ENCODE peak calls at places on chromosomes 12 and 14, in nine cellular contexts. K, F, Z, Q, X, M, S, A and R are unnamed samples.

GRCh38 chr14:94992046-94992445 is 165.3 kb downstream of the DICER1 start:
- DNase-seq in K (no peak), F (no peak), Z (no peak), Q (no peak), X (no peak), M (no peak), S (no peak), A (no peak), R (no peak)

GRCh38 chr12:27014859-27015729 is 910 bp upstream of the TM7SF3 start:
- DNase-seq in K (no peak), F (peak), Z (no peak), Q (no peak), X (no peak), M (no peak), S (no peak), A (no peak), R (no peak)

GRCh38 chr14:93971635-93972027 is 4.7 kb downstream of the ASB2 start:
- DNase-seq in K (no peak), F (no peak), Z (no peak), Q (no peak), X (no peak), M (no peak), S (no peak), A (no peak), R (no peak)

GRCh38 chr12:70444903-70445302 is 78.8 kb downstream of the KCNMB4 start:
- DNase-seq in K (no peak), F (no peak), Z (no peak), Q (no peak), X (no peak), M (peak), S (no peak), A (no peak), R (no peak)

GRCh38 chr14:68986926-68987652 is 8.0 kb upstream of the ACTN1 start:
- DNase-seq in K (no peak), F (no peak), Z (no peak), Q (no peak), X (no peak), M (no peak), S (no peak), A (no peak), R (no peak)

GRCh38 chr14:52131640-52132320 is 62.9 kb upstream of the NID2 start:
- DNase-seq in K (peak), F (peak), Z (peak), Q (peak), X (peak), M (peak), S (peak), A (peak), R (peak)

GRCh38 chr12:78698747-78699146 is 165.8 kb upstream of the SYT1 start:
- DNase-seq in K (peak), F (no peak), Z (peak), Q (no peak), X (no peak), M (peak), S (no peak), A (no peak), R (no peak)

GRCh38 chr12:52815676-52816075 is 1.8 kb upstream of the KRT4 start:
- DNase-seq in K (no peak), F (no peak), Z (no peak), Q (no peak), X (no peak), M (no peak), S (no peak), A (no peak), R (no peak)

GRCh38 chr14:65190312-65190711 is 88.0 kb upstream of the MAX start:
- DNase-seq in K (no peak), F (no peak), Z (no peak), Q (no peak), X (no peak), M (no peak), S (no peak), A (no peak), R (no peak)

GRCh38 chr12:4580165-4580773 is 18.3 kb downstream of the DYRK4 start:
- DNase-seq in K (no peak), F (no peak), Z (no peak), Q (no peak), X (no peak), M (no peak), S (no peak), A (no peak), R (no peak)

GRCh38 chr12:130070017-130070653 is 92.1 kb upstream of the FZD10 start:
- DNase-seq in K (no peak), F (peak), Z (no peak), Q (no peak), X (peak), M (no peak), S (no peak), A (peak), R (no peak)

GRCh38 chr14:63039800-63040380 is 5.4 kb downstream of the KCNH5 start:
- DNase-seq in K (peak), F (no peak), Z (peak), Q (no peak), X (no peak), M (peak), S (no peak), A (no peak), R (no peak)

GRCh38 chr12:67991158-67991557 is 1.9 kb downstream of the IFNG-AS1 start:
- DNase-seq in K (no peak), F (peak), Z (no peak), Q (no peak), X (no peak), M (no peak), S (no peak), A (no peak), R (no peak)

GRCh38 chr14:57247283-57247682 is 21.4 kb downstream of the EXOC5 start:
- DNase-seq in K (peak), F (no peak), Z (no peak), Q (no peak), X (no peak), M (no peak), S (no peak), A (no peak), R (no peak)

GRCh38 chr12:58414398-58414871 is 473.1 kb downstream of the ATP23 start:
- DNase-seq in K (peak), F (no peak), Z (peak), Q (no peak), X (no peak), M (peak), S (no peak), A (no peak), R (no peak)

GRCh38 chr12:77204055-77204454 is 138.7 kb upstream of the E2F7 start:
- DNase-seq in K (no peak), F (peak), Z (no peak), Q (no peak), X (no peak), M (peak), S (no peak), A (no peak), R (no peak)
- TF ChIP-seq CTCF in K (no peak), F (no peak), Z (peak), Q (no peak), X (no peak), M (peak), S (no peak), A (no peak), R (no peak)

GRCh38 chr12:20188930-20189653 is 179.2 kb upstream of the PDE3A start:
- DNase-seq in K (no peak), F (no peak), Z (no peak), Q (no peak), X (no peak), M (peak), S (no peak), A (no peak), R (no peak)

GRCh38 chr12:20189767-20190166 is 178.6 kb upstream of the PDE3A start:
- DNase-seq in K (no peak), F (no peak), Z (no peak), Q (no peak), X (no peak), M (no peak), S (no peak), A (no peak), R (no peak)

GRCh38 chr12:20199780-20200179 is 168.6 kb upstream of the PDE3A start:
- DNase-seq in K (no peak), F (no peak), Z (no peak), Q (no peak), X (no peak), M (no peak), S (no peak), A (no peak), R (no peak)

GRCh38 chr12:20196767-20197166 is 171.6 kb upstream of the PDE3A start:
- DNase-seq in K (no peak), F (no peak), Z (no peak), Q (no peak), X (no peak), M (no peak), S (no peak), A (no peak), R (no peak)

DNA sequence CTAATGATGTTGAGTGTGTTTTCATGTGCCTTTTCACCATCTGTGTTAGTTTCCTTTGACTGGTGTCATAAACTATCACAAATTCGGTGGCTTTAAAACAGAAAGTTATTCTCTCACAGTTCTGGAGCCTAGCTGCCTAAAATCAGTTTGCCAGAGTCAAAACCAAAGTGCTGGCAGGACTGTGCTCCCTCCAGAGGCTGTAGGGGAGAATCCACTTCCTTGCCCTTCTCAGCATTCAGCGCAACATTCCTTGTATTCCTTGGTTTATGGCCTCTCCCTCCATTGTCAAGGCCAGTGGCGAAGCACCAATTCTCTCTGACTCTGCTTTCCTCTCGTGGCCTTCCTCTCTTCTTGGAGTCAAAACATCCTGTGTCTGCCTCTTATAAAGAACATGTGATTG is 174.2 kb upstream of the PDE3A start:
- DNase-seq in K (no peak), F (no peak), Z (peak), Q (no peak), X (no peak), M (peak), S (no peak), A (no peak), R (no peak)
- TF ChIP-seq CTCF in K (no peak), F (no peak), Z (no peak), Q (peak), X (no peak), M (peak), S (no peak), A (peak), R (peak)

GRCh38 chr12:1666215-1666614 is 24.7 kb upstream of the ADIPOR2 start:
- DNase-seq in K (no peak), F (no peak), Z (no peak), Q (no peak), X (no peak), M (no peak), S (no peak), A (no peak), R (no peak)
- TF ChIP-seq CTCF in K (peak), F (no peak), Z (no peak), Q (no peak), X (no peak), M (no peak), S (no peak), A (no peak), R (no peak)

GRCh38 chr12:112506513-112507166 is 87.9 kb downstream of the PTPN11 start:
- DNase-seq in K (no peak), F (no peak), Z (no peak), Q (no peak), X (no peak), M (no peak), S (no peak), A (no peak), R (no peak)
- TF ChIP-seq CTCF in K (no peak), F (no peak), Z (no peak), Q (no peak), X (no peak), M (peak), S (no peak), A (no peak), R (no peak)

GRCh38 chr12:39990122-39991101 is 115.5 kb downstream of the SLC2A13 start:
- DNase-seq in K (no peak), F (peak), Z (peak), Q (no peak), X (peak), M (peak), S (no peak), A (peak), R (no peak)
- TF ChIP-seq CTCF in K (peak), F (peak), Z (peak), Q (peak), X (peak), M (peak), S (peak), A (peak), R (peak)

DNA sequence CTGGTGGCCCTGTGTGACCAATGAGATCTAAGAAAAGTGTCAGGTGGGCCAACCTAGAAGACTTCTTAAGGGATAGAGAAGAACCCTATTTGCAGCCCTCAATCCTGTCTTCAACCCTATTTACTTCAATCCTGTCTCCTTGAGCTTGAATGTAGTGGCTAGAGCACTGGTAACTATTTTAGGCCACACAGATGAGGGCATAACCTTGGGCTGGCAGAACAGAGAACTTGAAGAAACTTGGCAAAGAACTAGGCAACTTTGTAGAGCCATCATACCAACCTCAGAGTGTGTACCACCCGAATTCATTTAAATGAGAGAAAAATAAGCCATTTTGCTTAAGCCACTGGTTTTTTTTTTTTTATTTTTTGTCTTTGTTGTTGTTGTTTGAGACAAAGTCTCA is 94.8 kb downstream of the TMTC1 start:
- DNase-seq in K (no peak), F (no peak), Z (no peak), Q (no peak), X (no peak), M (no peak), S (no peak), A (no peak), R (no peak)
- TF ChIP-seq CTCF in K (no peak), F (no peak), Z (no peak), Q (no peak), X (no peak), M (no peak), S (no peak), A (no peak), R (no peak)

GRCh38 chr12:75563351-75563750 is 51.9 kb upstream of the KRR1 start:
- DNase-seq in K (no peak), F (no peak), Z (no peak), Q (no peak), X (no peak), M (no peak), S (no peak), A (no peak), R (no peak)

GRCh38 chr12:75561921-75562320 is 50.5 kb upstream of the KRR1 start:
- DNase-seq in K (no peak), F (no peak), Z (no peak), Q (no peak), X (no peak), M (no peak), S (no peak), A (no peak), R (no peak)

GRCh38 chr12:75556306-75556899 is 45.0 kb upstream of the KRR1 start:
- DNase-seq in K (no peak), F (no peak), Z (no peak), Q (no peak), X (no peak), M (no peak), S (no peak), A (no peak), R (no peak)

GRCh38 chr12:75558262-75558661 is 46.9 kb upstream of the KRR1 start:
- DNase-seq in K (no peak), F (no peak), Z (no peak), Q (no peak), X (no peak), M (no peak), S (no peak), A (no peak), R (no peak)

DNA sequence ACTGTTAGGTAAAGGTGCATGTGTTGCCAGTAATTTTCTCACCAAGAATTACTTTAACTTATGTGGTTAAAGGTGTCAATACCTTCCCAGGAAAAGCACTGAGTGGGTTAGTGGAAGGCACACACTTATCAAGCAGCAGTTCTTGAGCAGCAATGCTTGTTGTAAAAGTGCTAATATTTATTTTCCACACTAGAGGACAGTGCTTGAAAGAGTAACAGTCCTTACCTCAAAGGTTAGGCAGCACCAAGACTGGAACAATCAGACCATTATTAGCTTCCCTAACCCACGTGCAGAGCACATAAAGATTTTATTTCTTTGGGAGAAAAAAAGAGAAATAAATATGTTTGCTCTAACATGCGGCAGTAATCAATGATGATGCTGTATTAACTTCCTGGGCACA is 48.8 kb upstream of the KRR1 start:
- DNase-seq in K (peak), F (no peak), Z (peak), Q (no peak), X (no peak), M (peak), S (no peak), A (no peak), R (no peak)
- TF ChIP-seq CTCF in K (peak), F (no peak), Z (peak), Q (peak), X (peak), M (peak), S (no peak), A (peak), R (peak)

GRCh38 chr12:131833896-131834641 is 5.9 kb downstream of the MMP17 start:
- DNase-seq in K (peak), F (no peak), Z (peak), Q (no peak), X (no peak), M (no peak), S (no peak), A (no peak), R (no peak)
- TF ChIP-seq CTCF in K (peak), F (no peak), Z (peak), Q (peak), X (no peak), M (peak), S (no peak), A (no peak), R (peak)

GRCh38 chr14:105944632-105945610 is 418.5 kb downstream of the TMEM121 start:
- DNase-seq in K (no peak), F (peak), Z (no peak), Q (no peak), X (no peak), M (no peak), S (no peak), A (peak), R (no peak)
- TF ChIP-seq CTCF in K (peak), F (peak), Z (no peak), Q (no peak), X (peak), M (no peak), S (no peak), A (peak), R (no peak)

GRCh38 chr12:107873223-107873622 is 98.7 kb downstream of the ASCL4 start:
- DNase-seq in K (no peak), F (no peak), Z (no peak), Q (no peak), X (no peak), M (no peak), S (no peak), A (no peak), R (no peak)
- TF ChIP-seq CTCF in K (no peak), F (no peak), Z (no peak), Q (no peak), X (no peak), M (no peak), S (no peak), A (no peak), R (no peak)